ENCODE peak calls at places on chromosomes 2 and 18, in eight cellular contexts. One of them, this sample, is unnamed.

GRCh38 chr2:113240915-113241911 is 37.5 kb downstream of the PAX8 start:
- DNase-seq in CD8-positive, alpha-beta T cell: no peak
- DNase-seq in adrenal gland: peak; percentile 99
- DNase-seq in endothelial cell of umbilical vein: peak; percentile 93
- DNase-seq in GM23248: peak; percentile 99
- DNase-seq in aorta: peak; percentile 88
- DNase-seq in lung: peak; percentile 76
- DNase-seq in thoracic aorta: peak; percentile 78
- DNase-seq in this sample: peak; percentile 97

GRCh38 chr2:230910546-230911135 is 14.4 kb downstream of the GPR55 start:
- DNase-seq in CD8-positive, alpha-beta T cell: no peak
- DNase-seq in adrenal gland: no peak
- DNase-seq in endothelial cell of umbilical vein: no peak
- DNase-seq in GM23248: no peak
- DNase-seq in aorta: peak; percentile 41
- DNase-seq in lung: no peak
- DNase-seq in thoracic aorta: no peak
- DNase-seq in this sample: no peak

GRCh38 chr2:159963700-159964099 is 98.7 kb downstream of the PLA2R1 start:
- DNase-seq in CD8-positive, alpha-beta T cell: no peak
- DNase-seq in adrenal gland: no peak
- DNase-seq in endothelial cell of umbilical vein: no peak
- DNase-seq in GM23248: no peak
- DNase-seq in aorta: no peak
- DNase-seq in lung: no peak
- DNase-seq in thoracic aorta: no peak
- DNase-seq in this sample: no peak

GRCh38 chr18:49072524-49072934 is 121.8 kb upstream of the SMAD7 start:
- DNase-seq in CD8-positive, alpha-beta T cell: no peak
- DNase-seq in adrenal gland: no peak
- DNase-seq in endothelial cell of umbilical vein: no peak
- DNase-seq in GM23248: peak; percentile 27
- DNase-seq in aorta: no peak
- DNase-seq in lung: no peak
- DNase-seq in thoracic aorta: no peak
- DNase-seq in this sample: no peak

GRCh38 chr2:164697688-164698290 is 76.5 kb upstream of the GRB14 start:
- DNase-seq in CD8-positive, alpha-beta T cell: no peak
- DNase-seq in adrenal gland: no peak
- DNase-seq in endothelial cell of umbilical vein: peak; percentile 51
- DNase-seq in GM23248: peak; percentile 31
- DNase-seq in aorta: no peak
- DNase-seq in lung: no peak
- DNase-seq in thoracic aorta: no peak
- DNase-seq in this sample: no peak

GRCh38 chr18:30512872-30513271 is 529.7 kb downstream of the DSC3 start:
- DNase-seq in CD8-positive, alpha-beta T cell: no peak
- DNase-seq in adrenal gland: no peak
- DNase-seq in endothelial cell of umbilical vein: no peak
- DNase-seq in GM23248: no peak
- DNase-seq in aorta: no peak
- DNase-seq in lung: no peak
- DNase-seq in thoracic aorta: no peak
- DNase-seq in this sample: no peak

GRCh38 chr2:46136481-46136880 is 160.7 kb upstream of the EPAS1 start:
- DNase-seq in CD8-positive, alpha-beta T cell: no peak
- DNase-seq in adrenal gland: no peak
- DNase-seq in endothelial cell of umbilical vein: no peak
- DNase-seq in GM23248: no peak
- DNase-seq in aorta: no peak
- DNase-seq in lung: no peak
- DNase-seq in thoracic aorta: no peak
- DNase-seq in this sample: peak; percentile 56

GRCh38 chr2:233689498-233689897 is 3.2 kb upstream of the UGT1A6 start:
- DNase-seq in CD8-positive, alpha-beta T cell: no peak
- DNase-seq in adrenal gland: no peak
- DNase-seq in endothelial cell of umbilical vein: peak; percentile 97
- DNase-seq in GM23248: no peak
- DNase-seq in aorta: no peak
- DNase-seq in lung: no peak
- DNase-seq in thoracic aorta: no peak
- DNase-seq in this sample: no peak

GRCh38 chr2:238528953-238529781 is 102.4 kb downstream of the ASB1 start:
- DNase-seq in CD8-positive, alpha-beta T cell: no peak
- DNase-seq in adrenal gland: no peak
- DNase-seq in endothelial cell of umbilical vein: no peak
- DNase-seq in GM23248: peak; percentile 66
- DNase-seq in aorta: no peak
- DNase-seq in lung: peak; percentile 39
- DNase-seq in thoracic aorta: no peak
- DNase-seq in this sample: no peak
- H3K9me3 ChIP-seq in CD8-positive, alpha-beta T cell: no peaks in the 10 kb centered on the region
- H3K9me3 ChIP-seq in adrenal gland: no peaks in the 10 kb centered on the region
- H3K9me3 ChIP-seq in endothelial cell of umbilical vein: no peaks in the 10 kb centered on the region
- H3K9me3 ChIP-seq in GM23248: no peaks in the 10 kb centered on the region
- H3K9me3 ChIP-seq in aorta: peaks cover 3% of the 10 kb centered on the region
- H3K9me3 ChIP-seq in lung: no peaks in the 10 kb centered on the region
- H3K9me3 ChIP-seq in thoracic aorta: peaks cover 11% of the 10 kb centered on the region
- H3K9me3 ChIP-seq in this sample: no peaks in the 10 kb centered on the region

GRCh38 chr2:101790856-101791255 is 93.3 kb downstream of the MAP4K4 start:
- DNase-seq in CD8-positive, alpha-beta T cell: no peak
- DNase-seq in adrenal gland: no peak
- DNase-seq in endothelial cell of umbilical vein: no peak
- DNase-seq in GM23248: peak; percentile 81
- DNase-seq in aorta: no peak
- DNase-seq in lung: no peak
- DNase-seq in thoracic aorta: no peak
- DNase-seq in this sample: no peak
- H3K4me1 ChIP-seq in CD8-positive, alpha-beta T cell: peaks cover 12% of the 10 kb centered on the region
- H3K4me1 ChIP-seq in adrenal gland: no peaks in the 10 kb centered on the region
- H3K4me1 ChIP-seq in endothelial cell of umbilical vein: peaks cover 12% of the 10 kb centered on the region
- H3K4me1 ChIP-seq in GM23248: peaks cover 66% of the 10 kb centered on the region
- H3K4me1 ChIP-seq in aorta: peaks cover 1% of the 10 kb centered on the region
- H3K4me1 ChIP-seq in lung: peaks cover 55% of the 10 kb centered on the region
- H3K4me1 ChIP-seq in thoracic aorta: peaks cover 14% of the 10 kb centered on the region
- H3K4me1 ChIP-seq in this sample: peaks cover 57% of the 10 kb centered on the region

GRCh38 chr18:74282359-74283254 is 9.2 kb downstream of the CYB5A start:
- DNase-seq in CD8-positive, alpha-beta T cell: no peak
- DNase-seq in adrenal gland: no peak
- DNase-seq in endothelial cell of umbilical vein: no peak
- DNase-seq in GM23248: no peak
- DNase-seq in aorta: no peak
- DNase-seq in lung: peak; percentile 28
- DNase-seq in thoracic aorta: no peak
- DNase-seq in this sample: no peak

GRCh38 chr18:74286106-74286856 is 5.5 kb downstream of the CYB5A start:
- DNase-seq in CD8-positive, alpha-beta T cell: no peak
- DNase-seq in adrenal gland: no peak
- DNase-seq in endothelial cell of umbilical vein: no peak
- DNase-seq in GM23248: peak; percentile 23
- DNase-seq in aorta: no peak
- DNase-seq in lung: peak; percentile 28
- DNase-seq in thoracic aorta: no peak
- DNase-seq in this sample: no peak

GRCh38 chr18:74283255-74283554 is 8.6 kb downstream of the CYB5A start:
- DNase-seq in CD8-positive, alpha-beta T cell: no peak
- DNase-seq in adrenal gland: no peak
- DNase-seq in endothelial cell of umbilical vein: no peak
- DNase-seq in GM23248: no peak
- DNase-seq in aorta: no peak
- DNase-seq in lung: peak; percentile 13
- DNase-seq in thoracic aorta: no peak
- DNase-seq in this sample: no peak

GRCh38 chr18:74283646-74284045 is 8.1 kb downstream of the CYB5A start:
- DNase-seq in CD8-positive, alpha-beta T cell: no peak
- DNase-seq in adrenal gland: no peak
- DNase-seq in endothelial cell of umbilical vein: no peak
- DNase-seq in GM23248: no peak
- DNase-seq in aorta: no peak
- DNase-seq in lung: no peak
- DNase-seq in thoracic aorta: no peak
- DNase-seq in this sample: no peak

GRCh38 chr18:74284501-74285004 is 7.2 kb downstream of the CYB5A start:
- DNase-seq in CD8-positive, alpha-beta T cell: no peak
- DNase-seq in adrenal gland: no peak
- DNase-seq in endothelial cell of umbilical vein: peak; percentile 27
- DNase-seq in GM23248: no peak
- DNase-seq in aorta: no peak
- DNase-seq in lung: no peak
- DNase-seq in thoracic aorta: no peak
- DNase-seq in this sample: no peak
- H3K4me3 ChIP-seq in CD8-positive, alpha-beta T cell: no peak overlapping the region
- H3K4me3 ChIP-seq in adrenal gland: no peak overlapping the region
- H3K4me3 ChIP-seq in endothelial cell of umbilical vein: no peak overlapping the region
- H3K4me3 ChIP-seq in GM23248: no peak overlapping the region
- H3K4me3 ChIP-seq in aorta: no peak overlapping the region
- H3K4me3 ChIP-seq in lung: no peak overlapping the region
- H3K4me3 ChIP-seq in thoracic aorta: no peak overlapping the region
- H3K4me3 ChIP-seq in this sample: peak overlapping the region; percentile 8

GRCh38 chr18:35306588-35307250 is 16.7 kb upstream of the ZSCAN30 start:
- DNase-seq in CD8-positive, alpha-beta T cell: no peak
- DNase-seq in adrenal gland: no peak
- DNase-seq in endothelial cell of umbilical vein: no peak
- DNase-seq in GM23248: no peak
- DNase-seq in aorta: no peak
- DNase-seq in lung: no peak
- DNase-seq in thoracic aorta: no peak
- DNase-seq in this sample: no peak
- H3K9me3 ChIP-seq in CD8-positive, alpha-beta T cell: peaks cover 79% of the 10 kb centered on the region
- H3K9me3 ChIP-seq in adrenal gland: peaks cover 7% of the 10 kb centered on the region
- H3K9me3 ChIP-seq in endothelial cell of umbilical vein: peaks cover 35% of the 10 kb centered on the region
- H3K9me3 ChIP-seq in GM23248: peaks cover 24% of the 10 kb centered on the region
- H3K9me3 ChIP-seq in aorta: peaks cover 13% of the 10 kb centered on the region
- H3K9me3 ChIP-seq in lung: peaks cover 37% of the 10 kb centered on the region
- H3K9me3 ChIP-seq in thoracic aorta: peaks cover 83% of the 10 kb centered on the region
- H3K9me3 ChIP-seq in this sample: peaks cover 87% of the 10 kb centered on the region

DNA sequence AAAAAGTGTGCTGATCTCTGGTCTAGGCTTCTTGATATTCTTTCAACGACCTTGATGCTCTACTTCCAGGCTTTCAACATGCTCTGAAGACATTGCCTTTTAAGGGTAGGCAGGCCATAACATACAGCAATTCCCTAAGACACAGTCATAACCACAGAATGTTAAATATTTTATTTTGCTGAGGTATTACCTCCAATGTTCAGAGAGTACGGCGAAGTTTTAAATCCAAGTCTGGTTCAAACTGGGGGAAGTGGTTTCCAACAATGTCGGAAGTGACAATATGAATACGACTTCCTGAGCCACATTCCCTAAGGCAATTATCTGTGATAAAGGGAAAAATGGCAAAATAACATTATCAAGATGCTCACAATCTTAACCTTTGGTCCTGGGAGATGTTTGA is 1077.9 kb upstream of the PIK3C3 start:
- DNase-seq in CD8-positive, alpha-beta T cell: no peak
- DNase-seq in adrenal gland: no peak
- DNase-seq in endothelial cell of umbilical vein: peak; percentile 5
- DNase-seq in GM23248: peak; percentile 72
- DNase-seq in aorta: no peak
- DNase-seq in lung: no peak
- DNase-seq in thoracic aorta: no peak
- DNase-seq in this sample: no peak
- H3K4me1 ChIP-seq in CD8-positive, alpha-beta T cell: no peaks in the 10 kb centered on the region
- H3K4me1 ChIP-seq in adrenal gland: no peaks in the 10 kb centered on the region
- H3K4me1 ChIP-seq in endothelial cell of umbilical vein: peaks cover 8% of the 10 kb centered on the region
- H3K4me1 ChIP-seq in GM23248: peaks cover 48% of the 10 kb centered on the region
- H3K4me1 ChIP-seq in aorta: no peaks in the 10 kb centered on the region
- H3K4me1 ChIP-seq in lung: no peaks in the 10 kb centered on the region
- H3K4me1 ChIP-seq in thoracic aorta: no peaks in the 10 kb centered on the region
- H3K4me1 ChIP-seq in this sample: no peaks in the 10 kb centered on the region

DNA sequence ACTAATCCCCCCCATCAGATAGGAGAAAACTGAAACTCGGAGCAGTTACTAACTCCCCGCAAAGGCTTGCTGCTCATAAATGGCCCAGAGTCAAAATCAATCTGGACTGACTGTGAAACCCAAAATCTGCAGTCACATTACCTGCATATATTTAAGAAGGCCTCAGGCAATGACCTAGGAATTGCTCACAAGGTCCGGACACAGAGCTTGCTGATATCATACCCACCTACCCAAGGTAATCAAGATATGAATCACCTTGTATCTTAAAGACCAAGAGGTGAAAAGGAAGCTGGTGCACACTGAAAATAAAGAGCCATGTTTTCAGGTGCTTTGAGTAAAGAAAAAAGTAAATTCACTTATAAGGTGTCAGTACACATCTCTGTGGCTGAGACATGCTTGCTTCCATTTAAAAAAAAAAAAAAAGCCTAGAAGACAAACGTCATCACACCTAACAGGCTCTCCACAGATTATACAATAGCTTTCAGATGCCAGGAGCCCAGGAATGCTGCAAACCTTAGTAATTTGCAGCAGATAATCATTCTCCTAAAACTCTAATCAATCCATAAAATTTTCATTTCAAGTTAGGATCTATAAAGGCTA is 195.4 kb downstream of the ZEB2 start:
- DNase-seq in CD8-positive, alpha-beta T cell: no peak
- DNase-seq in adrenal gland: no peak
- DNase-seq in endothelial cell of umbilical vein: no peak
- DNase-seq in GM23248: no peak
- DNase-seq in aorta: no peak
- DNase-seq in lung: no peak
- DNase-seq in thoracic aorta: no peak
- DNase-seq in this sample: no peak
- H3K4me3 ChIP-seq in CD8-positive, alpha-beta T cell: no peak overlapping the region
- H3K4me3 ChIP-seq in adrenal gland: no peak overlapping the region
- H3K4me3 ChIP-seq in endothelial cell of umbilical vein: no peak overlapping the region
- H3K4me3 ChIP-seq in GM23248: no peak overlapping the region
- H3K4me3 ChIP-seq in aorta: no peak overlapping the region
- H3K4me3 ChIP-seq in lung: no peak overlapping the region
- H3K4me3 ChIP-seq in thoracic aorta: no peak overlapping the region
- H3K4me3 ChIP-seq in this sample: no peak overlapping the region

DNA sequence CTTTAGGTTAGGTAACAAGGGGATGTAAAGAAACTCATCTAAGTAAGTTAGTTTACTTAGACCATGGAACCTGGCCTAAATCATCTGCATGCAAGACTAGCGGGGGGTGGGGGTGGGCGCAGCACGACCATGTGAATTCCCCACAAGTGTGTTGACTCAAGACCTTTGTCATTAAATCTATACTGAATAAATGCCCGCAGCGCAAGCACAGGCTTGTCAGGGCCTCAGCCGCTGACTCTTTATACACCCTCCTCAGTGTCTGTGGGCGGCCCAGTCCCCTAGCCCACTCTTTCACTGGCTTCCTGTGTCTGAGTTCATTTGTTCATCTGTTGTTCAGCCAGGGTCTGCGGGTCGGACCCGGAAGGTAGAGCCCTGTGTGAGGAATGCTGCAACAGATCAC is 17.8 kb downstream of the MAP3K2 start:
- DNase-seq in CD8-positive, alpha-beta T cell: no peak
- DNase-seq in adrenal gland: no peak
- DNase-seq in endothelial cell of umbilical vein: no peak
- DNase-seq in GM23248: no peak
- DNase-seq in aorta: no peak
- DNase-seq in lung: no peak
- DNase-seq in thoracic aorta: no peak
- DNase-seq in this sample: no peak
- H3K9me3 ChIP-seq in CD8-positive, alpha-beta T cell: peaks cover 7% of the 10 kb centered on the region
- H3K9me3 ChIP-seq in adrenal gland: no peaks in the 10 kb centered on the region
- H3K9me3 ChIP-seq in endothelial cell of umbilical vein: no peaks in the 10 kb centered on the region
- H3K9me3 ChIP-seq in GM23248: no peaks in the 10 kb centered on the region
- H3K9me3 ChIP-seq in aorta: no peaks in the 10 kb centered on the region
- H3K9me3 ChIP-seq in lung: no peaks in the 10 kb centered on the region
- H3K9me3 ChIP-seq in thoracic aorta: peaks cover 4% of the 10 kb centered on the region
- H3K9me3 ChIP-seq in this sample: no peaks in the 10 kb centered on the region

This sample was measured in right atrium auricular region.